ENCODE peak calls at places on chromosome 20, in seven cellular contexts. One of them, this sample, is unnamed.
A peak's percentile ranks its signal among the peaks of the same experiment; 100 is the strongest.

GRCh38 chr20:25699914-25700313 is 3.3 kb upstream of the ZNF337 start:
- DNase-seq in NCI-H1092 treated with DMSO at 0.1 percent for 48 hours: no peak
- DNase-seq in right atrium auricular region: no peak
- DNase-seq in left ventricle myocardium inferior: no peak
- DNase-seq in choroid plexus epithelial cell: peak; percentile 27
- DNase-seq in H4: no peak
- DNase-seq in HFF-Myc: no peak
- DNase-seq in this sample: no peak

GRCh38 chr20:62576815-62577214 is 65.5 kb upstream of the SLCO4A1 start:
- DNase-seq in NCI-H1092 treated with DMSO at 0.1 percent for 48 hours: no peak
- DNase-seq in right atrium auricular region: no peak
- DNase-seq in left ventricle myocardium inferior: no peak
- DNase-seq in choroid plexus epithelial cell: peak; percentile 29
- DNase-seq in H4: no peak
- DNase-seq in HFF-Myc: no peak
- DNase-seq in this sample: no peak

GRCh38 chr20:31818376-31818908 is 714 bp upstream of the MYLK2 start:
- DNase-seq in NCI-H1092 treated with DMSO at 0.1 percent for 48 hours: no peak
- DNase-seq in right atrium auricular region: no peak
- DNase-seq in left ventricle myocardium inferior: no peak
- DNase-seq in choroid plexus epithelial cell: no peak
- DNase-seq in H4: no peak
- DNase-seq in HFF-Myc: no peak
- DNase-seq in this sample: no peak

GRCh38 chr20:62208805-62209755 is 11.0 kb downstream of the HRH3 start:
- DNase-seq in NCI-H1092 treated with DMSO at 0.1 percent for 48 hours: no peak
- DNase-seq in right atrium auricular region: no peak
- DNase-seq in left ventricle myocardium inferior: no peak
- DNase-seq in choroid plexus epithelial cell: no peak
- DNase-seq in H4: no peak
- DNase-seq in HFF-Myc: no peak
- DNase-seq in this sample: no peak

GRCh38 chr20:2698186-2698817 is 5.7 kb downstream of the EBF4 start:
- DNase-seq in NCI-H1092 treated with DMSO at 0.1 percent for 48 hours: no peak
- DNase-seq in right atrium auricular region: peak; percentile 28
- DNase-seq in left ventricle myocardium inferior: no peak
- DNase-seq in choroid plexus epithelial cell: no peak
- DNase-seq in H4: no peak
- DNase-seq in HFF-Myc: no peak
- DNase-seq in this sample: no peak

GRCh38 chr20:37007898-37008649 is 56.6 kb upstream of the SAMHD1 start:
- DNase-seq in NCI-H1092 treated with DMSO at 0.1 percent for 48 hours: no peak
- DNase-seq in right atrium auricular region: no peak
- DNase-seq in left ventricle myocardium inferior: no peak
- DNase-seq in choroid plexus epithelial cell: peak; percentile 83
- DNase-seq in H4: no peak
- DNase-seq in HFF-Myc: no peak
- DNase-seq in this sample: no peak

GRCh38 chr20:2237059-2237458 is 58.7 kb upstream of the TGM3 start:
- DNase-seq in NCI-H1092 treated with DMSO at 0.1 percent for 48 hours: no peak
- DNase-seq in right atrium auricular region: peak; percentile 82
- DNase-seq in left ventricle myocardium inferior: no peak
- DNase-seq in choroid plexus epithelial cell: peak; percentile 65
- DNase-seq in H4: peak; percentile 98
- DNase-seq in HFF-Myc: peak; percentile 90
- DNase-seq in this sample: peak; percentile 38

GRCh38 chr20:46151936-46152335 is 33.8 kb downstream of the CD40 start:
- DNase-seq in NCI-H1092 treated with DMSO at 0.1 percent for 48 hours: no peak
- DNase-seq in right atrium auricular region: no peak
- DNase-seq in left ventricle myocardium inferior: no peak
- DNase-seq in choroid plexus epithelial cell: no peak
- DNase-seq in H4: no peak
- DNase-seq in HFF-Myc: no peak
- DNase-seq in this sample: no peak

GRCh38 chr20:3239867-3240775 is 1.1 kb upstream of the SLC4A11 start:
- DNase-seq in NCI-H1092 treated with DMSO at 0.1 percent for 48 hours: no peak
- DNase-seq in right atrium auricular region: no peak
- DNase-seq in left ventricle myocardium inferior: no peak
- DNase-seq in choroid plexus epithelial cell: peak; percentile 31
- DNase-seq in H4: no peak
- DNase-seq in HFF-Myc: no peak
- DNase-seq in this sample: no peak

GRCh38 chr20:50519036-50519780 is 9.0 kb downstream of the PTPN1 start:
- DNase-seq in NCI-H1092 treated with DMSO at 0.1 percent for 48 hours: no peak
- DNase-seq in right atrium auricular region: no peak
- DNase-seq in left ventricle myocardium inferior: no peak
- DNase-seq in choroid plexus epithelial cell: no peak
- DNase-seq in H4: no peak
- DNase-seq in HFF-Myc: no peak
- DNase-seq in this sample: no peak

GRCh38 chr20:35303735-35304431 is 11.7 kb upstream of the FAM83C start:
- DNase-seq in NCI-H1092 treated with DMSO at 0.1 percent for 48 hours: peak; percentile 67
- DNase-seq in right atrium auricular region: peak; percentile 89
- DNase-seq in left ventricle myocardium inferior: peak; percentile 71
- DNase-seq in choroid plexus epithelial cell: peak; percentile 95
- DNase-seq in H4: peak; percentile 91
- DNase-seq in HFF-Myc: peak; percentile 86
- DNase-seq in this sample: peak; percentile 76

GRCh38 chr20:5402903-5403531 is 86.3 kb upstream of the PROKR2 start:
- DNase-seq in NCI-H1092 treated with DMSO at 0.1 percent for 48 hours: peak; percentile 34
- DNase-seq in right atrium auricular region: no peak
- DNase-seq in left ventricle myocardium inferior: no peak
- DNase-seq in choroid plexus epithelial cell: peak; percentile 63
- DNase-seq in H4: no peak
- DNase-seq in HFF-Myc: peak; percentile 5
- DNase-seq in this sample: no peak

This sample was measured in heart right ventricle.